ENCODE peak calls at places on chromosomes 7 and 10, in eight cellular contexts. R is left kidney; W is SHP77; K is activated T-cell treated with anti-CD3 and anti-CD28 coated beads for 1 hour; Z is hippocampal formation; U is stimulated activated CD8-positive, alpha-beta memory T cell treated with anti-CD3 and anti-CD28 coated beads, Interleukin-4, amount 100 ng/mL, for 24 hours; O is CD8-positive, alpha-beta T cell; E is non-pigmented ciliary epithelial cell. C is an unnamed sample.
A peak's percentile ranks its signal among the peaks of the same experiment; 100 is the strongest.

GRCh38 chr7:38398725-38399321 is 125.4 kb upstream of the TARP start:
- DNase-seq in R (peak; percentile 65), W (peak; percentile 34), K (peak; percentile 52), Z (peak; percentile 25), U (peak; percentile 32), O (peak; percentile 69), E (no peak), C (peak; percentile 73)

GRCh38 chr10:58414270-58415041 is 29.2 kb downstream of the TFAM start:
- DNase-seq in R (peak; percentile 73), W (no peak), K (no peak), Z (no peak), U (no peak), O (no peak), E (no peak), C (no peak)

GRCh38 chr10:108515821-108516220 is 1351.3 kb upstream of the SORCS1 start:
- DNase-seq in R (no peak), W (no peak), K (no peak), Z (no peak), U (no peak), O (no peak), E (no peak), C (no peak)

GRCh38 chr10:71700735-71701368 is 18.7 kb downstream of the C10orf105 start:
- DNase-seq in R (peak; percentile 76), W (no peak), K (no peak), Z (no peak), U (no peak), O (no peak), E (no peak), C (no peak)

GRCh38 chr10:17228081-17229015 is at the start of gene VIM:
- DNase-seq in R (peak; percentile 92), W (no peak), K (peak; percentile 79), Z (peak; percentile 48), U (peak; percentile 77), O (peak; percentile 87), E (peak; percentile 90), C (peak; percentile 96)

GRCh38 chr10:73998623-73999622 is 1.0 kb downstream of the VCL start:
- DNase-seq in R (peak; percentile 94), W (no peak), K (peak; percentile 1), Z (no peak), U (no peak), O (no peak), E (no peak), C (peak; percentile 68)

GRCh38 chr10:119595715-119596515 is 849 bp downstream of the TIAL1 start:
- DNase-seq in R (peak; percentile 61), W (no peak), K (peak; percentile 39), Z (no peak), U (peak; percentile 55), O (peak; percentile 68), E (no peak), C (peak; percentile 79)

GRCh38 chr7:21912305-21912704 is 33.4 kb downstream of the CDCA7L start:
- DNase-seq in R (peak; percentile 30), W (no peak), K (no peak), Z (no peak), U (no peak), O (no peak), E (peak; percentile 5), C (no peak)

GRCh38 chr7:74002474-74003017 is 25.4 kb upstream of the ELN start:
- DNase-seq in R (no peak), W (no peak), K (peak; percentile 4), Z (no peak), U (no peak), O (no peak), E (peak; percentile 27), C (no peak)

GRCh38 chr7:26127411-26127810 is 24.6 kb upstream of the NFE2L3 start:
- DNase-seq in R (no peak), W (no peak), K (no peak), Z (no peak), U (no peak), O (no peak), E (no peak), C (no peak)

GRCh38 chr10:29811751-29812427 is 177.1 kb upstream of the SVIL start:
- DNase-seq in R (peak; percentile 54), W (peak; percentile 83), K (no peak), Z (peak; percentile 3), U (no peak), O (no peak), E (peak; percentile 82), C (no peak)

GRCh38 chr10:132489053-132489703 is 48.4 kb upstream of the INPP5A start:
- DNase-seq in R (no peak), W (no peak), K (no peak), Z (no peak), U (no peak), O (no peak), E (no peak), C (peak; percentile 47)

GRCh38 chr10:109882251-109883057 is 40.9 kb downstream of the XPNPEP1 start:
- DNase-seq in R (no peak), W (no peak), K (no peak), Z (no peak), U (no peak), O (no peak), E (no peak), C (peak; percentile 42)

GRCh38 chr10:36254191-36254590 is 612.1 kb upstream of the FZD8 start:
- DNase-seq in R (peak; percentile 42), W (no peak), K (no peak), Z (no peak), U (no peak), O (no peak), E (no peak), C (peak; percentile 89)

GRCh38 chr7:33054261-33054964 is 8.2 kb downstream of the NT5C3A start:
- DNase-seq in R (no peak), W (no peak), K (no peak), Z (no peak), U (no peak), O (no peak), E (no peak), C (no peak)

GRCh38 chr10:77605466-77605865 is 32.1 kb downstream of the KCNMA1 start:
- DNase-seq in R (peak; percentile 39), W (no peak), K (no peak), Z (no peak), U (no peak), O (no peak), E (no peak), C (no peak)

GRCh38 chr7:92058040-92058439 is 76.2 kb downstream of the CYP51A1 start:
- DNase-seq in R (no peak), W (no peak), K (no peak), Z (no peak), U (no peak), O (no peak), E (no peak), C (no peak)

GRCh38 chr10:36450385-36450784 is 675.0 kb upstream of the ANKRD30A start:
- DNase-seq in R (peak; percentile 56), W (no peak), K (no peak), Z (no peak), U (no peak), O (no peak), E (peak; percentile 68), C (no peak)

GRCh38 chr10:102208311-102209035 is 17.6 kb upstream of the ELOVL3 start:
- DNase-seq in R (peak; percentile 13), W (no peak), K (no peak), Z (no peak), U (no peak), O (no peak), E (no peak), C (no peak)

GRCh38 chr7:92296898-92297435 is 51.2 kb downstream of the ANKIB1 start:
- DNase-seq in R (no peak), W (no peak), K (no peak), Z (no peak), U (no peak), O (no peak), E (no peak), C (no peak)

GRCh38 chr7:142992427-142992826 is 30.3 kb upstream of the KEL start:
- DNase-seq in R (no peak), W (no peak), K (no peak), Z (no peak), U (no peak), O (no peak), E (no peak), C (no peak)

GRCh38 chr7:111756687-111757178 is 194.4 kb upstream of the IMMP2L start:
- DNase-seq in R (peak; percentile 24), W (no peak), K (no peak), Z (peak; percentile 75), U (no peak), O (no peak), E (no peak), C (peak; percentile 82)